ENCODE peak calls at places on chromosomes 6 and 20, in eight cellular contexts. B, F, W, R, T, S, D and J are unnamed samples.

GRCh38 chr20:48787861-48788375 is 39.9 kb downstream of the PREX1 start:
- DNase-seq in T (peak; percentile 25), R (no peak), W (no peak), D (no peak), F (no peak), S (peak; percentile 65), B (no peak), J (peak; percentile 73)

GRCh38 chr6:113385020-113385431 is 472.1 kb upstream of the MARCKS start:
- DNase-seq in B (no peak), D (no peak), W (no peak), F (no peak), S (no peak), T (no peak), R (no peak), J (peak; percentile 50)

GRCh38 chr20:1860446-1860845 is 34.8 kb upstream of the SIRPA start:
- DNase-seq in D (no peak), F (no peak), S (peak; percentile 56), B (no peak), T (no peak), W (no peak), R (no peak), J (peak; percentile 24)

GRCh38 chr20:48308232-48308781 is 519.5 kb downstream of the PREX1 start:
- DNase-seq in S (no peak), T (no peak), F (no peak), R (no peak), W (no peak), D (no peak), B (no peak), J (no peak)

GRCh38 chr20:44724423-44725091 is 9.4 kb downstream of the CCN5 start:
- DNase-seq in F (no peak), T (no peak), B (no peak), S (no peak), R (no peak), W (no peak), D (no peak), J (no peak)

GRCh38 chr6:33279971-33280511 is 3.1 kb downstream of the B3GALT4 start:
- DNase-seq in S (peak; percentile 43), W (peak; percentile 91), B (no peak), F (no peak), R (no peak), D (no peak), T (no peak), J (peak; percentile 39)

GRCh38 chr6:67535946-67536345 is 1099.1 kb upstream of the ADGRB3 start:
- DNase-seq in B (no peak), D (no peak), T (no peak), S (no peak), R (no peak), W (no peak), F (no peak), J (peak; percentile 1)

GRCh38 chr6:170088349-170088951 is 202.4 kb downstream of the DLL1 start:
- DNase-seq in T (no peak), B (no peak), F (no peak), W (peak; percentile 36), S (no peak), D (peak; percentile 59), R (peak; percentile 22), J (no peak)

GRCh38 chr6:148441454-148441911 is 98.8 kb downstream of the SASH1 start:
- DNase-seq in F (no peak), R (no peak), S (peak; percentile 15), D (no peak), B (no peak), W (no peak), T (no peak), J (peak; percentile 67)

GRCh38 chr20:38961530-38962043 is 557 bp upstream of the DHX35 start:
- DNase-seq in F (no peak), D (no peak), B (no peak), S (no peak), T (no peak), R (no peak), W (no peak), J (no peak)

GRCh38 chr20:37352611-37352980 is 6.7 kb downstream of the SRC start:
- DNase-seq in D (no peak), W (peak; percentile 11), R (no peak), T (no peak), S (no peak), B (no peak), F (no peak), J (no peak)

GRCh38 chr20:23050847-23051627 is 1.6 kb upstream of the THBD start:
- DNase-seq in W (peak; percentile 98), S (peak; percentile 89), B (no peak), F (no peak), R (peak; percentile 82), D (no peak), T (peak; percentile 83), J (peak; percentile 88)

GRCh38 chr20:23047738-23048214 is 1.7 kb downstream of the THBD start:
- DNase-seq in S (no peak), B (no peak), D (no peak), T (no peak), W (peak; percentile 82), R (peak; percentile 51), F (no peak), J (no peak)

GRCh38 chr20:23049933-23050838 is 714 bp upstream of the THBD start:
- DNase-seq in B (no peak), S (peak; percentile 19), F (no peak), T (peak; percentile 67), W (peak; percentile 80), R (peak; percentile 75), D (no peak), J (peak; percentile 57)

GRCh38 chr20:23048283-23049200 is 930 bp downstream of the THBD start:
- DNase-seq in R (peak; percentile 85), S (no peak), F (no peak), B (no peak), D (no peak), W (peak; percentile 90), T (peak; percentile 71), J (peak; percentile 56)

GRCh38 chr20:23049201-23049932 is at the start of gene THBD:
- DNase-seq in T (peak; percentile 85), F (no peak), B (no peak), S (peak; percentile 44), D (no peak), W (peak; percentile 85), R (peak; percentile 88), J (peak; percentile 76)
- H3K4me3 ChIP-seq in T (peak within 1 kb of the TSS; percentile 70), F (no peak within 1 kb of the TSS), B (no peak within 1 kb of the TSS), S (peak within 1 kb of the TSS; percentile 65), D (no peak within 1 kb of the TSS), W (peak within 1 kb of the TSS; percentile 84), R (peak within 1 kb of the TSS; percentile 69), J (peak within 1 kb of the TSS; percentile 80)

GRCh38 chr6:126261792-126262421 is 78.0 kb upstream of the CENPW start:
- DNase-seq in R (no peak), F (no peak), W (peak; percentile 64), B (no peak), T (no peak), D (no peak), S (no peak), J (no peak)

GRCh38 chr6:126266664-126267063 is 73.3 kb upstream of the CENPW start:
- DNase-seq in T (no peak), S (no peak), F (no peak), B (no peak), D (no peak), W (no peak), R (no peak), J (no peak)

GRCh38 chr6:126268087-126268486 is 71.8 kb upstream of the CENPW start:
- DNase-seq in S (no peak), D (no peak), W (no peak), F (no peak), T (no peak), R (no peak), B (peak; percentile 20), J (no peak)

GRCh38 chr6:126267621-126268020 is 72.3 kb upstream of the CENPW start:
- DNase-seq in R (no peak), F (no peak), D (no peak), B (no peak), S (no peak), W (no peak), T (no peak), J (no peak)

GRCh38 chr6:126264265-126264664 is 75.7 kb upstream of the CENPW start:
- DNase-seq in R (no peak), W (no peak), S (no peak), F (no peak), T (no peak), B (no peak), D (no peak), J (no peak)
- H3K36me3 ChIP-seq in R (no peaks in the 10 kb centered on the region), W (no peaks in the 10 kb centered on the region), S (no peaks in the 10 kb centered on the region), F (no peaks in the 10 kb centered on the region), T (no peaks in the 10 kb centered on the region), B (no peaks in the 10 kb centered on the region), D (no peaks in the 10 kb centered on the region), J (no peaks in the 10 kb centered on the region)

GRCh38 chr6:6315660-6316059 is 4.8 kb downstream of the F13A1 start:
- DNase-seq in W (peak; percentile 86), S (peak; percentile 42), R (no peak), B (no peak), D (no peak), F (no peak), T (no peak), J (peak; percentile 50)

GRCh38 chr6:6317825-6318733 is 2.4 kb downstream of the F13A1 start:
- DNase-seq in B (no peak), D (no peak), W (peak; percentile 51), R (no peak), T (no peak), S (no peak), F (no peak), J (no peak)

GRCh38 chr6:6314601-6315000 is 5.9 kb downstream of the F13A1 start:
- DNase-seq in W (no peak), S (no peak), F (no peak), D (no peak), B (no peak), T (no peak), R (no peak), J (no peak)

GRCh38 chr6:6319947-6320811 is at the start of gene F13A1:
- DNase-seq in T (no peak), B (no peak), W (peak; percentile 88), F (no peak), R (no peak), D (no peak), S (no peak), J (no peak)

GRCh38 chr6:6317386-6317785 is 3.1 kb downstream of the F13A1 start:
- DNase-seq in B (no peak), R (no peak), F (no peak), T (no peak), W (no peak), S (no peak), D (no peak), J (no peak)
- H3K4me3 ChIP-seq in B (no peak overlapping the region), R (no peak overlapping the region), F (no peak overlapping the region), T (no peak overlapping the region), W (no peak overlapping the region), S (no peak overlapping the region), D (no peak overlapping the region), J (no peak overlapping the region)

GRCh38 chr20:25498280-25498606 is 87.1 kb downstream of the NINL start:
- DNase-seq in D (no peak), B (no peak), S (no peak), R (no peak), T (no peak), W (no peak), F (no peak), J (no peak)

GRCh38 chr20:25496165-25496967 is 88.9 kb downstream of the GINS1 start:
- DNase-seq in R (no peak), T (no peak), B (no peak), D (no peak), S (no peak), F (no peak), W (no peak), J (no peak)

GRCh38 chr20:25499031-25499430 is 86.3 kb downstream of the NINL start:
- DNase-seq in T (no peak), R (no peak), B (no peak), D (no peak), F (no peak), S (no peak), W (no peak), J (no peak)

GRCh38 chr20:25496968-25497401 is 88.3 kb downstream of the NINL start:
- DNase-seq in T (no peak), R (no peak), S (no peak), W (no peak), D (no peak), F (no peak), B (no peak), J (no peak)

GRCh38 chr20:25497586-25498279 is 87.6 kb downstream of the NINL start:
- DNase-seq in D (no peak), B (no peak), F (no peak), R (no peak), W (no peak), T (no peak), S (no peak), J (no peak)
- H3K36me3 ChIP-seq in D (no peaks in the 10 kb centered on the region), B (no peaks in the 10 kb centered on the region), F (no peaks in the 10 kb centered on the region), R (no peaks in the 10 kb centered on the region), W (peaks cover 48% of the 10 kb centered on the region), T (no peaks in the 10 kb centered on the region), S (no peaks in the 10 kb centered on the region), J (peaks cover 9% of the 10 kb centered on the region)